ENCODE peak calls at places on chromosome 2, in seven cellular contexts. C, L, A, V, P, O and R are unnamed samples.
A peak's percentile ranks its signal among the peaks of the same experiment; 100 is the strongest.

GRCh38 chr2:63667132-63667531 is 78.4 kb downstream of the MDH1 start:
- DNase-seq in V (no peak), L (no peak), P (no peak), C (no peak), A (no peak), O (peak; percentile 24), R (no peak)

GRCh38 chr2:65475000-65475399 is 42.6 kb upstream of the SPRED2 start:
- DNase-seq in P (no peak), A (no peak), C (no peak), L (no peak), V (no peak), O (no peak), R (no peak)

GRCh38 chr2:55231546-55232083 is 478 bp downstream of the CLHC1 start:
- DNase-seq in V (no peak), P (no peak), A (no peak), C (no peak), L (no peak), O (peak; percentile 45), R (no peak)

GRCh38 chr2:64748147-64748546 is 94.4 kb upstream of the SERTAD2 start:
- DNase-seq in V (no peak), O (no peak), A (no peak), L (no peak), C (no peak), P (no peak), R (no peak)

GRCh38 chr2:197673142-197673541 is 2.2 kb downstream of the RFTN2 start:
- DNase-seq in P (no peak), O (no peak), A (no peak), L (no peak), C (no peak), V (no peak), R (no peak)

GRCh38 chr2:240960309-240960962 is 38.0 kb upstream of the SNED1 start:
- DNase-seq in A (no peak), O (no peak), P (no peak), L (no peak), C (no peak), V (peak; percentile 29), R (no peak)

GRCh38 chr2:27735263-27735904 is 36.1 kb upstream of the MRPL33 start:
- DNase-seq in O (peak; percentile 76), V (peak; percentile 80), C (peak; percentile 63), P (peak; percentile 86), L (no peak), A (no peak), R (no peak)

GRCh38 chr2:68426885-68427579 is 40.1 kb downstream of the FBXO48 start:
- DNase-seq in P (no peak), L (no peak), O (peak; percentile 28), A (no peak), V (no peak), C (no peak), R (no peak)

GRCh38 chr2:106344302-106344701 is 123.9 kb downstream of the RGPD3 start:
- DNase-seq in P (no peak), C (no peak), L (no peak), A (no peak), O (no peak), V (no peak), R (no peak)

GRCh38 chr2:217994776-217995274 is 8.0 kb downstream of the TNS1 start:
- DNase-seq in V (no peak), L (no peak), A (no peak), C (peak; percentile 67), O (peak; percentile 68), P (peak; percentile 15), R (no peak)

GRCh38 chr2:9552491-9553178 is 3.0 kb downstream of the ADAM17 start:
- DNase-seq in O (peak; percentile 70), V (no peak), P (peak; percentile 45), A (no peak), L (no peak), C (peak; percentile 66), R (no peak)